ENCODE peak calls at places on chromosomes 11 and 22, in four cellular contexts. One of them, this sample, is unnamed.

GRCh38 chr11:70471254-70471653 is 72.9 kb downstream of the CTTN start:
- DNase-seq in astrocyte of the spinal cord: no peak
- DNase-seq in NCI-H2081: no peak
- DNase-seq in EL: peak
- DNase-seq in this sample: peak

GRCh38 chr11:75639752-75640151 is 29.1 kb downstream of the MAP6 start:
- DNase-seq in astrocyte of the spinal cord: peak
- DNase-seq in NCI-H2081: peak
- DNase-seq in EL: peak
- DNase-seq in this sample: peak

GRCh38 chr22:37623075-37624016 is 14.7 kb downstream of the GGA1 start:
- DNase-seq in astrocyte of the spinal cord: peak
- DNase-seq in NCI-H2081: peak
- DNase-seq in EL: peak
- DNase-seq in this sample: peak

GRCh38 chr22:39117585-39118191 is 20.6 kb downstream of the APOBEC3H start:
- DNase-seq in astrocyte of the spinal cord: peak
- DNase-seq in NCI-H2081: no peak
- DNase-seq in EL: peak
- DNase-seq in this sample: peak

GRCh38 chr22:37559901-37560681 is at the start of gene CDC42EP1:
- DNase-seq in astrocyte of the spinal cord: peak
- DNase-seq in NCI-H2081: no peak
- DNase-seq in EL: peak
- DNase-seq in this sample: peak

GRCh38 chr22:34035209-34035608 is 114.9 kb upstream of the LARGE1 start:
- DNase-seq in astrocyte of the spinal cord: no peak
- DNase-seq in NCI-H2081: no peak
- DNase-seq in EL: no peak
- DNase-seq in this sample: no peak

GRCh38 chr11:124050770-124051169 is 9.6 kb upstream of the OR10G7 start:
- DNase-seq in astrocyte of the spinal cord: no peak
- DNase-seq in NCI-H2081: no peak
- DNase-seq in EL: no peak
- DNase-seq in this sample: no peak

GRCh38 chr11:65700377-65700776 is 11.7 kb upstream of the KAT5 start:
- DNase-seq in astrocyte of the spinal cord: no peak
- DNase-seq in NCI-H2081: peak
- DNase-seq in EL: no peak
- DNase-seq in this sample: no peak

GRCh38 chr11:95922099-95922498 is 1.8 kb downstream of the MTMR2 start:
- DNase-seq in astrocyte of the spinal cord: no peak
- DNase-seq in NCI-H2081: no peak
- DNase-seq in EL: peak
- DNase-seq in this sample: no peak

GRCh38 chr11:59255281-59255680 is 42.6 kb upstream of the MPEG1 start:
- DNase-seq in astrocyte of the spinal cord: no peak
- DNase-seq in NCI-H2081: no peak
- DNase-seq in EL: no peak
- DNase-seq in this sample: no peak

GRCh38 chr22:35742342-35743100 is 24.8 kb downstream of the APOL5 start:
- DNase-seq in astrocyte of the spinal cord: peak
- DNase-seq in NCI-H2081: no peak
- DNase-seq in EL: peak
- DNase-seq in this sample: peak

GRCh38 chr11:120137187-120137610 is 714 bp downstream of the TRIM29 start:
- DNase-seq in astrocyte of the spinal cord: no peak
- DNase-seq in NCI-H2081: no peak
- DNase-seq in EL: no peak
- DNase-seq in this sample: no peak

GRCh38 chr11:28269621-28270020 is 161.4 kb downstream of the METTL15 start:
- DNase-seq in astrocyte of the spinal cord: no peak
- DNase-seq in NCI-H2081: no peak
- DNase-seq in EL: no peak
- DNase-seq in this sample: no peak

GRCh38 chr22:39360242-39360641 is 10.5 kb downstream of the SYNGR1 start:
- DNase-seq in astrocyte of the spinal cord: no peak
- DNase-seq in NCI-H2081: no peak
- DNase-seq in EL: no peak
- DNase-seq in this sample: no peak

GRCh38 chr11:70742553-70743291 is 344.4 kb downstream of the CTTN start:
- DNase-seq in astrocyte of the spinal cord: no peak
- DNase-seq in NCI-H2081: no peak
- DNase-seq in EL: no peak
- DNase-seq in this sample: no peak

GRCh38 chr11:19954899-19955298 is 205.4 kb downstream of the DBX1 start:
- DNase-seq in astrocyte of the spinal cord: no peak
- DNase-seq in NCI-H2081: no peak
- DNase-seq in EL: peak
- DNase-seq in this sample: peak

GRCh38 chr11:117870176-117870952 is 6.1 kb downstream of the FXYD6 start:
- DNase-seq in astrocyte of the spinal cord: no peak
- DNase-seq in NCI-H2081: peak
- DNase-seq in EL: no peak
- DNase-seq in this sample: no peak

GRCh38 chr11:121443688-121444275 is 8.3 kb upstream of the SORL1 start:
- DNase-seq in astrocyte of the spinal cord: no peak
- DNase-seq in NCI-H2081: no peak
- DNase-seq in EL: no peak
- DNase-seq in this sample: no peak

GRCh38 chr11:3155216-3155615 is 9.9 kb downstream of the OSBPL5 start:
- DNase-seq in astrocyte of the spinal cord: no peak
- DNase-seq in NCI-H2081: no peak
- DNase-seq in EL: no peak
- DNase-seq in this sample: no peak

GRCh38 chr11:63499874-63500273 is 6.0 kb upstream of the LGALS12 start:
- DNase-seq in astrocyte of the spinal cord: no peak
- DNase-seq in NCI-H2081: no peak
- DNase-seq in EL: no peak
- DNase-seq in this sample: no peak

GRCh38 chr11:975824-976223 is 50.2 kb downstream of the AP2A2 start:
- DNase-seq in astrocyte of the spinal cord: peak
- DNase-seq in NCI-H2081: no peak
- DNase-seq in EL: peak
- DNase-seq in this sample: peak

GRCh38 chr11:133552938-133553337 is 20.6 kb upstream of the OPCML start:
- DNase-seq in astrocyte of the spinal cord: no peak
- DNase-seq in NCI-H2081: no peak
- DNase-seq in EL: no peak
- DNase-seq in this sample: no peak

GRCh38 chr11:47124675-47125074 is 52.0 kb downstream of the ARFGAP2 start:
- DNase-seq in astrocyte of the spinal cord: no peak
- DNase-seq in NCI-H2081: no peak
- DNase-seq in EL: no peak
- DNase-seq in this sample: no peak

GRCh38 chr11:114080219-114080618 is 20.7 kb downstream of the ZBTB16 start:
- DNase-seq in astrocyte of the spinal cord: peak
- DNase-seq in NCI-H2081: no peak
- DNase-seq in EL: no peak
- DNase-seq in this sample: peak

GRCh38 chr22:50105529-50106100 is 15.8 kb downstream of the MOV10L1 start:
- DNase-seq in astrocyte of the spinal cord: no peak
- DNase-seq in NCI-H2081: no peak
- DNase-seq in EL: peak
- DNase-seq in this sample: no peak

GRCh38 chr11:84543367-84544159 is 1083.6 kb downstream of the DLG2 start:
- DNase-seq in astrocyte of the spinal cord: no peak
- DNase-seq in NCI-H2081: peak
- DNase-seq in EL: no peak
- DNase-seq in this sample: no peak

GRCh38 chr11:131886201-131886600 is 515.8 kb downstream of the NTM start:
- DNase-seq in astrocyte of the spinal cord: no peak
- DNase-seq in NCI-H2081: no peak
- DNase-seq in EL: no peak
- DNase-seq in this sample: no peak

GRCh38 chr11:74444173-74444832 is 23.0 kb downstream of the KCNE3 start:
- DNase-seq in astrocyte of the spinal cord: no peak
- DNase-seq in NCI-H2081: no peak
- DNase-seq in EL: no peak
- DNase-seq in this sample: no peak

GRCh38 chr11:83865636-83866461 is 579.7 kb upstream of the CCDC90B start:
- DNase-seq in astrocyte of the spinal cord: peak
- DNase-seq in NCI-H2081: no peak
- DNase-seq in EL: peak
- DNase-seq in this sample: peak

GRCh38 chr11:35771722-35772121 is 109.1 kb downstream of the TRIM44 start:
- DNase-seq in astrocyte of the spinal cord: no peak
- DNase-seq in NCI-H2081: no peak
- DNase-seq in EL: no peak
- DNase-seq in this sample: no peak

GRCh38 chr11:30758012-30758411 is 171.9 kb upstream of the MPPED2 start:
- DNase-seq in astrocyte of the spinal cord: no peak
- DNase-seq in NCI-H2081: no peak
- DNase-seq in EL: no peak
- DNase-seq in this sample: peak

GRCh38 chr22:29342577-29343312 is 27.2 kb upstream of the RASL10A start:
- DNase-seq in astrocyte of the spinal cord: no peak
- DNase-seq in NCI-H2081: no peak
- DNase-seq in EL: no peak
- DNase-seq in this sample: no peak

GRCh38 chr22:23235425-23235824 is 55.1 kb downstream of the BCR start:
- DNase-seq in astrocyte of the spinal cord: no peak
- DNase-seq in NCI-H2081: no peak
- DNase-seq in EL: no peak
- DNase-seq in this sample: no peak